ENCODE peak calls at places on chromosomes 16 and 17, in five cellular contexts. S is HS-5, O is AG09309, N is Caki2, J is fibroblast of lung. H is an unnamed sample.

GRCh38 chr17:77459018-77459755 is 318.4 kb downstream of the SEC14L1 start:
- DNase-seq in J (no peak), N (no peak), O (no peak), S (no peak), H (no peak)

GRCh38 chr17:82384730-82385429 is 13.3 kb downstream of the UTS2R start:
- DNase-seq in N (peak), O (no peak), S (peak), J (peak), H (no peak)

GRCh38 chr16:88510091-88510719 is 57.1 kb downstream of the ZFPM1 start:
- DNase-seq in O (no peak), S (no peak), N (no peak), J (no peak), H (no peak)

GRCh38 chr16:84726670-84727467 is 27.1 kb downstream of the USP10 start:
- DNase-seq in N (no peak), S (no peak), O (no peak), J (no peak), H (no peak)

GRCh38 chr17:48023408-48024148 is 14.0 kb downstream of the COPZ2 start:
- DNase-seq in N (peak), O (no peak), S (no peak), J (peak), H (peak)

GRCh38 chr16:82192665-82193064 is 22.6 kb upstream of the MPHOSPH6 start:
- DNase-seq in N (no peak), J (peak), S (peak), O (peak), H (no peak)

GRCh38 chr17:50950002-50950877 is 84.1 kb upstream of the TOB1 start:
- DNase-seq in S (peak), N (no peak), O (peak), J (peak), H (peak)

GRCh38 chr17:3636908-3637373 is 381 bp downstream of the CTNS start:
- DNase-seq in O (no peak), S (no peak), J (no peak), N (no peak), H (no peak)

GRCh38 chr17:38572665-38573365 is 32.9 kb downstream of the SRCIN1 start:
- DNase-seq in S (no peak), J (no peak), N (no peak), O (no peak), H (no peak)

GRCh38 chr17:46727572-46728348 is 90.7 kb downstream of the WNT3 start:
- DNase-seq in N (no peak), J (peak), O (peak), S (peak), H (no peak)

GRCh38 chr17:36198831-36199465 is 2.4 kb upstream of the CCL3L1 start:
- DNase-seq in J (no peak), S (no peak), N (no peak), O (no peak), H (no peak)

GRCh38 chr17:42422958-42423712 is at the start of gene CAVIN1:
- DNase-seq in N (peak), O (peak), J (peak), S (no peak), H (no peak)

GRCh38 chr17:8719291-8720246 is 25.1 kb downstream of the CCDC42 start:
- DNase-seq in N (no peak), S (no peak), J (no peak), O (no peak), H (no peak)

GRCh38 chr16:85316321-85316919 is 204.1 kb upstream of the CIBAR2 start:
- DNase-seq in O (no peak), S (no peak), N (peak), J (peak), H (peak)

GRCh38 chr16:24255446-24256352 is at the start of gene CACNG3:
- DNase-seq in O (no peak), J (peak), N (peak), S (no peak), H (peak)

GRCh38 chr16:69916445-69916844 is 34.7 kb upstream of the CLEC18A start:
- DNase-seq in J (no peak), O (no peak), S (no peak), N (no peak), H (no peak)

GRCh38 chr17:73757324-73757942 is 113.2 kb upstream of the SDK2 start:
- DNase-seq in O (no peak), J (no peak), S (no peak), N (no peak), H (no peak)

GRCh38 chr16:82138478-82139285 is 31.3 kb downstream of the MPHOSPH6 start:
- DNase-seq in N (peak), S (no peak), J (no peak), O (no peak), H (no peak)

GRCh38 chr17:44922746-44923470 is 7.6 kb upstream of the GFAP start:
- DNase-seq in J (no peak), S (no peak), O (no peak), N (no peak), H (no peak)

GRCh38 chr16:16116841-16117240 is 106.5 kb downstream of the ABCC6 start:
- DNase-seq in N (no peak), S (no peak), O (no peak), J (no peak), H (no peak)

H was measured in T-helper 9 cell.